ENCODE peak calls at places on chromosomes 16 and 17, in four cellular contexts. One of them, this sample, is unnamed.

GRCh38 chr17:10316986-10317834 is 55.6 kb downstream of the MYH13 start:
- DNase-seq in fibroblast of mammary gland: peak
- DNase-seq in HL-60: no peak
- DNase-seq in left cardiac atrium: peak
- DNase-seq in this sample: no peak

GRCh38 chr17:61467416-61468262 is 15.4 kb downstream of the TBX4 start:
- DNase-seq in HL-60: no peak
- DNase-seq in fibroblast of mammary gland: peak
- DNase-seq in left cardiac atrium: no peak
- DNase-seq in this sample: peak

GRCh38 chr16:65500007-65500406 is 378.1 kb upstream of the CDH11 start:
- DNase-seq in HL-60: no peak
- DNase-seq in left cardiac atrium: no peak
- DNase-seq in fibroblast of mammary gland: no peak
- DNase-seq in this sample: no peak

GRCh38 chr17:82647593-82648164 is 565 bp downstream of the WDR45B start:
- DNase-seq in fibroblast of mammary gland: no peak
- DNase-seq in HL-60: no peak
- DNase-seq in left cardiac atrium: peak
- DNase-seq in this sample: peak

GRCh38 chr17:27978689-27979175 is 63.7 kb upstream of the NLK start:
- DNase-seq in fibroblast of mammary gland: peak
- DNase-seq in HL-60: no peak
- DNase-seq in left cardiac atrium: no peak
- DNase-seq in this sample: no peak

GRCh38 chr17:41397003-41397665 is at the start of gene KRT31:
- DNase-seq in left cardiac atrium: no peak
- DNase-seq in HL-60: no peak
- DNase-seq in fibroblast of mammary gland: no peak
- DNase-seq in this sample: no peak

GRCh38 chr16:67404740-67405226 is 11.5 kb upstream of the TPPP3 start:
- DNase-seq in fibroblast of mammary gland: no peak
- DNase-seq in left cardiac atrium: no peak
- DNase-seq in HL-60: no peak
- DNase-seq in this sample: peak

GRCh38 chr16:3152022-3152272 is 17.1 kb downstream of the ZNF213 start:
- DNase-seq in fibroblast of mammary gland: no peak
- DNase-seq in HL-60: no peak
- DNase-seq in left cardiac atrium: peak
- DNase-seq in this sample: peak

GRCh38 chr16:64211306-64211705 is 910.6 kb downstream of the CDH11 start:
- DNase-seq in HL-60: no peak
- DNase-seq in fibroblast of mammary gland: no peak
- DNase-seq in left cardiac atrium: no peak
- DNase-seq in this sample: no peak

GRCh38 chr17:50267074-50267841 is 7.0 kb upstream of the TMEM92 start:
- DNase-seq in fibroblast of mammary gland: peak
- DNase-seq in HL-60: no peak
- DNase-seq in left cardiac atrium: peak
- DNase-seq in this sample: peak

GRCh38 chr17:73496232-73496631 is 148.0 kb downstream of the SDK2 start:
- DNase-seq in HL-60: no peak
- DNase-seq in left cardiac atrium: no peak
- DNase-seq in fibroblast of mammary gland: no peak
- DNase-seq in this sample: no peak

GRCh38 chr17:64133546-64134215 is 3.7 kb upstream of the ERN1 start:
- DNase-seq in fibroblast of mammary gland: peak
- DNase-seq in left cardiac atrium: no peak
- DNase-seq in HL-60: no peak
- DNase-seq in this sample: no peak

GRCh38 chr17:77445908-77446535 is 305.3 kb downstream of the SEC14L1 start:
- DNase-seq in HL-60: peak
- DNase-seq in fibroblast of mammary gland: no peak
- DNase-seq in left cardiac atrium: peak
- DNase-seq in this sample: no peak

GRCh38 chr17:76271669-76272540 is 6.8 kb downstream of the UBALD2 start:
- DNase-seq in fibroblast of mammary gland: no peak
- DNase-seq in left cardiac atrium: no peak
- DNase-seq in HL-60: no peak
- DNase-seq in this sample: peak

GRCh38 chr17:36152639-36153120 is 23.8 kb downstream of the TBC1D3B start:
- DNase-seq in fibroblast of mammary gland: peak
- DNase-seq in HL-60: peak
- DNase-seq in left cardiac atrium: no peak
- DNase-seq in this sample: no peak

GRCh38 chr16:67333315-67333714 is 6.7 kb downstream of the LRRC36 start:
- DNase-seq in left cardiac atrium: no peak
- DNase-seq in HL-60: no peak
- DNase-seq in fibroblast of mammary gland: no peak
- DNase-seq in this sample: no peak

GRCh38 chr17:15981646-15982580 is 17.6 kb downstream of the ZSWIM7 start:
- DNase-seq in HL-60: no peak
- DNase-seq in left cardiac atrium: no peak
- DNase-seq in fibroblast of mammary gland: peak
- DNase-seq in this sample: no peak

This sample was measured in kidney.